ENCODE peak calls at places on chromosome 1, in five cellular contexts. One of them, this sample, is unnamed.
A peak's percentile ranks its signal among the peaks of the same experiment; 100 is the strongest.

GRCh38 chr1:156727914-156728598 is at the start of gene METTL25B:
- DNase-seq in neural progenitor cell: peak; percentile 93
- DNase-seq in GM23248: peak; percentile 95
- DNase-seq in IMR-90: peak; percentile 75
- DNase-seq in HCT116: no peak
- DNase-seq in this sample: peak; percentile 75

GRCh38 chr1:58842941-58843340 is 59.1 kb upstream of the JUN start:
- DNase-seq in neural progenitor cell: no peak
- DNase-seq in GM23248: no peak
- DNase-seq in IMR-90: no peak
- DNase-seq in HCT116: no peak
- DNase-seq in this sample: no peak

GRCh38 chr1:1062364-1063163 is 11.5 kb downstream of the RNF223 start:
- DNase-seq in neural progenitor cell: peak; percentile 40
- DNase-seq in GM23248: peak; percentile 29
- DNase-seq in IMR-90: peak; percentile 18
- DNase-seq in HCT116: no peak
- DNase-seq in this sample: no peak

GRCh38 chr1:116570358-116571214 is at the start of gene CD58:
- DNase-seq in neural progenitor cell: peak; percentile 91
- DNase-seq in GM23248: peak; percentile 95
- DNase-seq in IMR-90: peak; percentile 63
- DNase-seq in HCT116: peak; percentile 57
- DNase-seq in this sample: peak; percentile 78

GRCh38 chr1:63921357-63921756 is 147.5 kb downstream of the ROR1 start:
- DNase-seq in neural progenitor cell: no peak
- DNase-seq in GM23248: no peak
- DNase-seq in IMR-90: no peak
- DNase-seq in HCT116: no peak
- DNase-seq in this sample: peak; percentile 73

GRCh38 chr1:222641269-222641948 is 23.5 kb downstream of the MIA3 start:
- DNase-seq in neural progenitor cell: no peak
- DNase-seq in GM23248: peak; percentile 26
- DNase-seq in IMR-90: no peak
- DNase-seq in HCT116: no peak
- DNase-seq in this sample: peak; percentile 40

GRCh38 chr1:93964777-93965200 is 55.6 kb upstream of the GCLM start:
- DNase-seq in neural progenitor cell: no peak
- DNase-seq in GM23248: peak; percentile 58
- DNase-seq in IMR-90: peak; percentile 69
- DNase-seq in HCT116: no peak
- DNase-seq in this sample: no peak

GRCh38 chr1:33094486-33094885 is 13.5 kb downstream of the AZIN2 start:
- DNase-seq in neural progenitor cell: no peak
- DNase-seq in GM23248: no peak
- DNase-seq in IMR-90: no peak
- DNase-seq in HCT116: no peak
- DNase-seq in this sample: no peak

GRCh38 chr1:145918992-145919939 is 749 bp upstream of the PEX11B start:
- DNase-seq in neural progenitor cell: peak; percentile 62
- DNase-seq in GM23248: peak; percentile 74
- DNase-seq in IMR-90: peak; percentile 53
- DNase-seq in HCT116: peak; percentile 29
- DNase-seq in this sample: peak; percentile 59

GRCh38 chr1:230159580-230159979 is 92.5 kb downstream of the GALNT2 start:
- DNase-seq in neural progenitor cell: no peak
- DNase-seq in GM23248: no peak
- DNase-seq in IMR-90: no peak
- DNase-seq in HCT116: no peak
- DNase-seq in this sample: no peak

GRCh38 chr1:230156536-230156935 is 89.5 kb downstream of the GALNT2 start:
- DNase-seq in neural progenitor cell: no peak
- DNase-seq in GM23248: no peak
- DNase-seq in IMR-90: no peak
- DNase-seq in HCT116: no peak
- DNase-seq in this sample: no peak

GRCh38 chr1:230158422-230159291 is 91.6 kb downstream of the GALNT2 start:
- DNase-seq in neural progenitor cell: peak; percentile 57
- DNase-seq in GM23248: no peak
- DNase-seq in IMR-90: no peak
- DNase-seq in HCT116: no peak
- DNase-seq in this sample: no peak

GRCh38 chr1:230156068-230156467 is 89.0 kb downstream of the GALNT2 start:
- DNase-seq in neural progenitor cell: no peak
- DNase-seq in GM23248: no peak
- DNase-seq in IMR-90: no peak
- DNase-seq in HCT116: no peak
- DNase-seq in this sample: no peak

DNA sequence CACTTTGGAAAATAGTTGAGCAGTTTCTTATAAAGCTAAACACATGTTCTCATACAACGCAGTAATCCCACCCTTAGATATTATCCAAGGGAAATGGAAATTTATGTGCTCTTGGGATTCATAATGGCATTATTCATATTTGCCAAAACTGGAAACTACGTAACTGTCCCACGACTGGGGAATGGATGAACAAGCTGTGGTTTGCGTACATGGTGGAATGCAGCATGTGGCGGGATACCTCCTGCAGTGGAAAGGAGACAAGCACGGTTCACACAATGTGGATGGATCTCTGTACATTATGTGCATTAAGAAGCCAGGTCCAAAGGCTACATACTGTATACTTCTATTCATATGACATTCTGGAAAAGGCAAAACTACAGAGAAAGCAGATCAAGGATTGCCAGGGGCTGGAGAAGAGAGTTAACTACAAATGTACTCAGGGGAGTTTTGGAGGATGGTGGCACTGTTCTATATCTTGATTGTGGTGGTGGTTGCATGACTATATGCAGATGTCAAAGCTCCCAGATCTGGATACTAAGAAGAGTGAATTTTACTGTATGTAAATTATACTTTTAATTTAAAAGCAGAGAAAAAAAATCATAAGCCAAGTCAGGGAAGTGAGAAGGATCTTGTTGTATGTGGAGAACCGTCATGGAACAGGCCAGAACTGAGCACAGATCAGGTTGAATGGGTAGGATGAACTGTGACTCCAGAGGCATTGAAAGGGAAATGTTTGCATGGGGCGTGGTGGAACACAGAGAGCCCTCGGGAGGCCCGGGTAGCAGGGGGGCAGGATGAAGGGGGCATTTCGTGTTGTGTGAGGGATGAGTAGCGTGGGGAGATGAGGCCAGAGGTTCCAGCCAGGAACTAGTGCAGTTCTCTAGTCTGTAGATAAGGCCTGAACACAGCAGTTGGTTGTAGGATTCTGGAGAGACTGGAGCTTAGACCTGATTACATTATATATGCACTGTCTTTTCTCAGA is 90.7 kb downstream of the GALNT2 start:
- DNase-seq in neural progenitor cell: no peak
- DNase-seq in GM23248: no peak
- DNase-seq in IMR-90: no peak
- DNase-seq in HCT116: no peak
- DNase-seq in this sample: no peak
- H3K9ac ChIP-seq in neural progenitor cell: no peak overlapping the region
- H3K9ac ChIP-seq in GM23248: no peak overlapping the region
- H3K9ac ChIP-seq in IMR-90: no peak overlapping the region
- H3K9ac ChIP-seq in HCT116: no peak overlapping the region
- H3K9ac ChIP-seq in this sample: no peak overlapping the region

GRCh38 chr1:12368646-12369045 is 138.8 kb downstream of the VPS13D start:
- DNase-seq in neural progenitor cell: no peak
- DNase-seq in GM23248: no peak
- DNase-seq in IMR-90: no peak
- DNase-seq in HCT116: no peak
- DNase-seq in this sample: no peak
- H3K36me3 ChIP-seq in neural progenitor cell: peaks cover 4% of the 10 kb centered on the region
- H3K36me3 ChIP-seq in GM23248: peaks cover 19% of the 10 kb centered on the region
- H3K36me3 ChIP-seq in IMR-90: peaks cover 10% of the 10 kb centered on the region
- H3K36me3 ChIP-seq in HCT116: peaks cover 6% of the 10 kb centered on the region
- H3K36me3 ChIP-seq in this sample: peaks cover 4% of the 10 kb centered on the region

GRCh38 chr1:228368801-228369607 is 37.6 kb downstream of the TRIM11 start:
- DNase-seq in neural progenitor cell: no peak
- DNase-seq in GM23248: no peak
- DNase-seq in IMR-90: peak; percentile 28
- DNase-seq in HCT116: no peak
- DNase-seq in this sample: no peak

GRCh38 chr1:228366062-228366850 is 40.4 kb downstream of the TRIM11 start:
- DNase-seq in neural progenitor cell: no peak
- DNase-seq in GM23248: no peak
- DNase-seq in IMR-90: no peak
- DNase-seq in HCT116: no peak
- DNase-seq in this sample: no peak

GRCh38 chr1:228365321-228366061 is 41.1 kb downstream of the TRIM11 start:
- DNase-seq in neural progenitor cell: no peak
- DNase-seq in GM23248: no peak
- DNase-seq in IMR-90: no peak
- DNase-seq in HCT116: no peak
- DNase-seq in this sample: no peak

GRCh38 chr1:228367798-228368791 is 38.5 kb downstream of the TRIM11 start:
- DNase-seq in neural progenitor cell: peak; percentile 20
- DNase-seq in GM23248: no peak
- DNase-seq in IMR-90: no peak
- DNase-seq in HCT116: no peak
- DNase-seq in this sample: no peak

GRCh38 chr1:228366851-228367741 is 39.5 kb downstream of the TRIM11 start:
- DNase-seq in neural progenitor cell: no peak
- DNase-seq in GM23248: no peak
- DNase-seq in IMR-90: no peak
- DNase-seq in HCT116: no peak
- DNase-seq in this sample: no peak
- H3K27ac ChIP-seq in neural progenitor cell: no peak overlapping the region
- H3K27ac ChIP-seq in GM23248: no peak overlapping the region
- H3K27ac ChIP-seq in IMR-90: no peak overlapping the region
- H3K27ac ChIP-seq in HCT116: no peak overlapping the region
- H3K27ac ChIP-seq in this sample: no peak overlapping the region

GRCh38 chr1:37998913-37999433 is 6.3 kb downstream of the FHL3 start:
- DNase-seq in neural progenitor cell: no peak
- DNase-seq in GM23248: no peak
- DNase-seq in IMR-90: no peak
- DNase-seq in HCT116: no peak
- DNase-seq in this sample: no peak
- H3K9ac ChIP-seq in neural progenitor cell: no peak overlapping the region
- H3K9ac ChIP-seq in GM23248: peak overlapping the region; percentile 84
- H3K9ac ChIP-seq in IMR-90: peak overlapping the region; percentile 56
- H3K9ac ChIP-seq in HCT116: peak overlapping the region; percentile 60
- H3K9ac ChIP-seq in this sample: peak overlapping the region; percentile 17

This sample was measured in trophoblast cell.